ENCODE peak calls at places on chromosome 21, in four cellular contexts. H is HCEC 1CT, C is endothelial cell, M is ureter. K is an unnamed sample.

GRCh38 chr21:46006547-46007497 is 25.3 kb downstream of the COL6A1 start:
- DNase-seq in H (no peak), C (no peak), M (peak), K (no peak)

GRCh38 chr21:26842976-26843911 is 2.0 kb downstream of the ADAMTS1 start:
- DNase-seq in H (peak), C (peak), M (peak), K (peak)

GRCh38 chr21:38777521-38777920 is 28.2 kb upstream of the ETS2 start:
- DNase-seq in H (no peak), C (no peak), M (no peak), K (peak)

GRCh38 chr21:39527664-39528381 is 76.1 kb downstream of the SH3BGR start:
- DNase-seq in H (no peak), C (no peak), M (peak), K (no peak)

GRCh38 chr21:42193131-42193671 is 25.7 kb upstream of the ABCG1 start:
- DNase-seq in H (no peak), C (no peak), M (no peak), K (peak)

GRCh38 chr21:26587621-26588260 is 14.7 kb upstream of the CYYR1 start:
- DNase-seq in H (peak), C (no peak), M (no peak), K (no peak)

GRCh38 chr21:39612233-39613028 is at the start of gene B3GALT5:
- DNase-seq in H (no peak), C (peak), M (no peak), K (peak)

GRCh38 chr21:17348357-17348756 is 164.5 kb upstream of the CXADR start:
- DNase-seq in H (no peak), C (no peak), M (no peak), K (no peak)

GRCh38 chr21:19855522-19855921 is 1142.7 kb upstream of the NCAM2 start:
- DNase-seq in H (no peak), C (no peak), M (no peak), K (no peak)

GRCh38 chr21:21860888-21861287 is 862.7 kb downstream of the NCAM2 start:
- DNase-seq in H (no peak), C (no peak), M (no peak), K (no peak)

GRCh38 chr21:17514124-17514481 is 1.3 kb downstream of the CXADR start:
- DNase-seq in H (no peak), C (no peak), M (no peak), K (no peak)

GRCh38 chr21:46099476-46099875 is 1.6 kb downstream of the COL6A2 start:
- DNase-seq in H (peak), C (peak), M (peak), K (no peak)

GRCh38 chr21:41821081-41821755 is 54.4 kb upstream of the RIPK4 start:
- DNase-seq in H (no peak), C (no peak), M (no peak), K (no peak)

GRCh38 chr21:33940846-33941245 is 25.2 kb upstream of the ATP5PO start:
- DNase-seq in H (peak), C (no peak), M (peak), K (no peak)

GRCh38 chr21:40680311-40680710 is 166.6 kb downstream of the DSCAM start:
- DNase-seq in H (no peak), C (no peak), M (no peak), K (no peak)

GRCh38 chr21:35159881-35160280 is 110.8 kb upstream of the RUNX1 start:
- DNase-seq in H (peak), C (no peak), M (no peak), K (no peak)

K was measured in stimulated activated CD4-positive, alpha-beta T cell treated with anti-CD3 and anti-CD28 coated beads, Interleukin-15, amount 100 ng/mL, for 24 hours.